ENCODE peak calls at places on chromosomes 12 and 14, in nine cellular contexts. One of them, this sample, is unnamed.

GRCh38 chr14:104420990-104421389 is 158.6 kb upstream of the C14orf180 start:
- DNase-seq in Kasumi-1: no peak
- DNase-seq in Right ventricle myocardium inferior: peak
- DNase-seq in GM10248: no peak
- DNase-seq in stimulated activated CD8-positive, alpha-beta memory T cell treated with anti-CD3 and anti-CD28 coated beads, Interleukin-4, amount 100 ng/mL, for 24 hours: no peak
- DNase-seq in iris pigment epithelial cell: no peak
- DNase-seq in activated naive CD8-positive, alpha-beta T cell treated with anti-CD3 and anti-CD28 coated beads, Interleukin-2, amount 50 U/mL, for 24 hours: no peak
- DNase-seq in natural killer cell: no peak
- DNase-seq in NCI-H2081: no peak
- DNase-seq in this sample: no peak

GRCh38 chr12:63420206-63420644 is 248.1 kb downstream of the DPY19L2 start:
- DNase-seq in Kasumi-1: peak
- DNase-seq in Right ventricle myocardium inferior: no peak
- DNase-seq in GM10248: peak
- DNase-seq in stimulated activated CD8-positive, alpha-beta memory T cell treated with anti-CD3 and anti-CD28 coated beads, Interleukin-4, amount 100 ng/mL, for 24 hours: peak
- DNase-seq in iris pigment epithelial cell: peak
- DNase-seq in activated naive CD8-positive, alpha-beta T cell treated with anti-CD3 and anti-CD28 coated beads, Interleukin-2, amount 50 U/mL, for 24 hours: peak
- DNase-seq in natural killer cell: no peak
- DNase-seq in NCI-H2081: peak
- DNase-seq in this sample: no peak

GRCh38 chr12:131233737-131234474 is 280.2 kb downstream of the ADGRD1 start:
- DNase-seq in Kasumi-1: no peak
- DNase-seq in Right ventricle myocardium inferior: no peak
- DNase-seq in GM10248: no peak
- DNase-seq in stimulated activated CD8-positive, alpha-beta memory T cell treated with anti-CD3 and anti-CD28 coated beads, Interleukin-4, amount 100 ng/mL, for 24 hours: no peak
- DNase-seq in iris pigment epithelial cell: no peak
- DNase-seq in activated naive CD8-positive, alpha-beta T cell treated with anti-CD3 and anti-CD28 coated beads, Interleukin-2, amount 50 U/mL, for 24 hours: no peak
- DNase-seq in natural killer cell: no peak
- DNase-seq in NCI-H2081: no peak
- DNase-seq in this sample: peak

GRCh38 chr12:1732914-1733313 is 42.0 kb downstream of the ADIPOR2 start:
- DNase-seq in Kasumi-1: no peak
- DNase-seq in Right ventricle myocardium inferior: no peak
- DNase-seq in GM10248: no peak
- DNase-seq in stimulated activated CD8-positive, alpha-beta memory T cell treated with anti-CD3 and anti-CD28 coated beads, Interleukin-4, amount 100 ng/mL, for 24 hours: no peak
- DNase-seq in iris pigment epithelial cell: no peak
- DNase-seq in activated naive CD8-positive, alpha-beta T cell treated with anti-CD3 and anti-CD28 coated beads, Interleukin-2, amount 50 U/mL, for 24 hours: no peak
- DNase-seq in natural killer cell: no peak
- DNase-seq in NCI-H2081: no peak
- DNase-seq in this sample: no peak

GRCh38 chr14:104795781-104796681 is 483 bp upstream of the AKT1 start:
- DNase-seq in Kasumi-1: no peak
- DNase-seq in Right ventricle myocardium inferior: peak
- DNase-seq in GM10248: peak
- DNase-seq in stimulated activated CD8-positive, alpha-beta memory T cell treated with anti-CD3 and anti-CD28 coated beads, Interleukin-4, amount 100 ng/mL, for 24 hours: peak
- DNase-seq in iris pigment epithelial cell: peak
- DNase-seq in activated naive CD8-positive, alpha-beta T cell treated with anti-CD3 and anti-CD28 coated beads, Interleukin-2, amount 50 U/mL, for 24 hours: peak
- DNase-seq in natural killer cell: peak
- DNase-seq in NCI-H2081: peak
- DNase-seq in this sample: no peak

GRCh38 chr14:99548285-99548684 is 55.7 kb downstream of the CCDC85C start:
- DNase-seq in Kasumi-1: no peak
- DNase-seq in Right ventricle myocardium inferior: no peak
- DNase-seq in GM10248: no peak
- DNase-seq in stimulated activated CD8-positive, alpha-beta memory T cell treated with anti-CD3 and anti-CD28 coated beads, Interleukin-4, amount 100 ng/mL, for 24 hours: no peak
- DNase-seq in iris pigment epithelial cell: no peak
- DNase-seq in activated naive CD8-positive, alpha-beta T cell treated with anti-CD3 and anti-CD28 coated beads, Interleukin-2, amount 50 U/mL, for 24 hours: no peak
- DNase-seq in natural killer cell: no peak
- DNase-seq in NCI-H2081: peak
- DNase-seq in this sample: no peak

GRCh38 chr12:91630118-91630517 is 447.5 kb upstream of the DCN start:
- DNase-seq in Kasumi-1: no peak
- DNase-seq in Right ventricle myocardium inferior: no peak
- DNase-seq in GM10248: no peak
- DNase-seq in stimulated activated CD8-positive, alpha-beta memory T cell treated with anti-CD3 and anti-CD28 coated beads, Interleukin-4, amount 100 ng/mL, for 24 hours: no peak
- DNase-seq in iris pigment epithelial cell: no peak
- DNase-seq in activated naive CD8-positive, alpha-beta T cell treated with anti-CD3 and anti-CD28 coated beads, Interleukin-2, amount 50 U/mL, for 24 hours: no peak
- DNase-seq in natural killer cell: no peak
- DNase-seq in NCI-H2081: no peak
- DNase-seq in this sample: no peak

GRCh38 chr12:25124493-25124892 is 70.5 kb downstream of the DNAI7 start:
- DNase-seq in Kasumi-1: no peak
- DNase-seq in Right ventricle myocardium inferior: no peak
- DNase-seq in GM10248: no peak
- DNase-seq in stimulated activated CD8-positive, alpha-beta memory T cell treated with anti-CD3 and anti-CD28 coated beads, Interleukin-4, amount 100 ng/mL, for 24 hours: no peak
- DNase-seq in iris pigment epithelial cell: no peak
- DNase-seq in activated naive CD8-positive, alpha-beta T cell treated with anti-CD3 and anti-CD28 coated beads, Interleukin-2, amount 50 U/mL, for 24 hours: no peak
- DNase-seq in natural killer cell: no peak
- DNase-seq in NCI-H2081: no peak
- DNase-seq in this sample: no peak

GRCh38 chr14:85359505-85359904 is 170.4 kb upstream of the FLRT2 start:
- DNase-seq in Kasumi-1: no peak
- DNase-seq in Right ventricle myocardium inferior: no peak
- DNase-seq in GM10248: no peak
- DNase-seq in stimulated activated CD8-positive, alpha-beta memory T cell treated with anti-CD3 and anti-CD28 coated beads, Interleukin-4, amount 100 ng/mL, for 24 hours: no peak
- DNase-seq in iris pigment epithelial cell: peak
- DNase-seq in activated naive CD8-positive, alpha-beta T cell treated with anti-CD3 and anti-CD28 coated beads, Interleukin-2, amount 50 U/mL, for 24 hours: no peak
- DNase-seq in natural killer cell: no peak
- DNase-seq in NCI-H2081: no peak
- DNase-seq in this sample: no peak

GRCh38 chr14:64971890-64972785 is at the start of gene RAB15:
- DNase-seq in Kasumi-1: peak
- DNase-seq in Right ventricle myocardium inferior: peak
- DNase-seq in GM10248: peak
- DNase-seq in stimulated activated CD8-positive, alpha-beta memory T cell treated with anti-CD3 and anti-CD28 coated beads, Interleukin-4, amount 100 ng/mL, for 24 hours: peak
- DNase-seq in iris pigment epithelial cell: peak
- DNase-seq in activated naive CD8-positive, alpha-beta T cell treated with anti-CD3 and anti-CD28 coated beads, Interleukin-2, amount 50 U/mL, for 24 hours: peak
- DNase-seq in natural killer cell: peak
- DNase-seq in NCI-H2081: peak
- DNase-seq in this sample: peak

GRCh38 chr12:76422878-76423438 is 74.7 kb upstream of the BBS10 start:
- DNase-seq in Kasumi-1: no peak
- DNase-seq in Right ventricle myocardium inferior: no peak
- DNase-seq in GM10248: no peak
- DNase-seq in stimulated activated CD8-positive, alpha-beta memory T cell treated with anti-CD3 and anti-CD28 coated beads, Interleukin-4, amount 100 ng/mL, for 24 hours: no peak
- DNase-seq in iris pigment epithelial cell: peak
- DNase-seq in activated naive CD8-positive, alpha-beta T cell treated with anti-CD3 and anti-CD28 coated beads, Interleukin-2, amount 50 U/mL, for 24 hours: no peak
- DNase-seq in natural killer cell: no peak
- DNase-seq in NCI-H2081: peak
- DNase-seq in this sample: no peak

GRCh38 chr12:96482086-96482485 is 7.3 kb upstream of the CFAP54 start:
- DNase-seq in Kasumi-1: no peak
- DNase-seq in Right ventricle myocardium inferior: no peak
- DNase-seq in GM10248: no peak
- DNase-seq in stimulated activated CD8-positive, alpha-beta memory T cell treated with anti-CD3 and anti-CD28 coated beads, Interleukin-4, amount 100 ng/mL, for 24 hours: no peak
- DNase-seq in iris pigment epithelial cell: no peak
- DNase-seq in activated naive CD8-positive, alpha-beta T cell treated with anti-CD3 and anti-CD28 coated beads, Interleukin-2, amount 50 U/mL, for 24 hours: no peak
- DNase-seq in natural killer cell: no peak
- DNase-seq in NCI-H2081: no peak
- DNase-seq in this sample: no peak

GRCh38 chr14:95876769-95877490 is at the start of gene TUNAR:
- DNase-seq in Kasumi-1: no peak
- DNase-seq in Right ventricle myocardium inferior: no peak
- DNase-seq in GM10248: no peak
- DNase-seq in stimulated activated CD8-positive, alpha-beta memory T cell treated with anti-CD3 and anti-CD28 coated beads, Interleukin-4, amount 100 ng/mL, for 24 hours: no peak
- DNase-seq in iris pigment epithelial cell: no peak
- DNase-seq in activated naive CD8-positive, alpha-beta T cell treated with anti-CD3 and anti-CD28 coated beads, Interleukin-2, amount 50 U/mL, for 24 hours: no peak
- DNase-seq in natural killer cell: no peak
- DNase-seq in NCI-H2081: no peak
- DNase-seq in this sample: no peak

GRCh38 chr12:107568718-107569117 is 116.9 kb upstream of the PWP1 start:
- DNase-seq in Kasumi-1: no peak
- DNase-seq in Right ventricle myocardium inferior: no peak
- DNase-seq in GM10248: no peak
- DNase-seq in stimulated activated CD8-positive, alpha-beta memory T cell treated with anti-CD3 and anti-CD28 coated beads, Interleukin-4, amount 100 ng/mL, for 24 hours: no peak
- DNase-seq in iris pigment epithelial cell: peak
- DNase-seq in activated naive CD8-positive, alpha-beta T cell treated with anti-CD3 and anti-CD28 coated beads, Interleukin-2, amount 50 U/mL, for 24 hours: no peak
- DNase-seq in natural killer cell: no peak
- DNase-seq in NCI-H2081: no peak
- DNase-seq in this sample: no peak

GRCh38 chr12:108394196-108394595 is 55.1 kb upstream of the CMKLR1 start:
- DNase-seq in Kasumi-1: no peak
- DNase-seq in Right ventricle myocardium inferior: peak
- DNase-seq in GM10248: no peak
- DNase-seq in stimulated activated CD8-positive, alpha-beta memory T cell treated with anti-CD3 and anti-CD28 coated beads, Interleukin-4, amount 100 ng/mL, for 24 hours: no peak
- DNase-seq in iris pigment epithelial cell: no peak
- DNase-seq in activated naive CD8-positive, alpha-beta T cell treated with anti-CD3 and anti-CD28 coated beads, Interleukin-2, amount 50 U/mL, for 24 hours: no peak
- DNase-seq in natural killer cell: no peak
- DNase-seq in NCI-H2081: no peak
- DNase-seq in this sample: peak

GRCh38 chr12:24709201-24709600 is 239.7 kb downstream of the BCAT1 start:
- DNase-seq in Kasumi-1: no peak
- DNase-seq in Right ventricle myocardium inferior: no peak
- DNase-seq in GM10248: no peak
- DNase-seq in stimulated activated CD8-positive, alpha-beta memory T cell treated with anti-CD3 and anti-CD28 coated beads, Interleukin-4, amount 100 ng/mL, for 24 hours: no peak
- DNase-seq in iris pigment epithelial cell: peak
- DNase-seq in activated naive CD8-positive, alpha-beta T cell treated with anti-CD3 and anti-CD28 coated beads, Interleukin-2, amount 50 U/mL, for 24 hours: no peak
- DNase-seq in natural killer cell: no peak
- DNase-seq in NCI-H2081: no peak
- DNase-seq in this sample: no peak

GRCh38 chr12:91964501-91964900 is 181.1 kb downstream of the BTG1 start:
- DNase-seq in Kasumi-1: no peak
- DNase-seq in Right ventricle myocardium inferior: no peak
- DNase-seq in GM10248: no peak
- DNase-seq in stimulated activated CD8-positive, alpha-beta memory T cell treated with anti-CD3 and anti-CD28 coated beads, Interleukin-4, amount 100 ng/mL, for 24 hours: no peak
- DNase-seq in iris pigment epithelial cell: no peak
- DNase-seq in activated naive CD8-positive, alpha-beta T cell treated with anti-CD3 and anti-CD28 coated beads, Interleukin-2, amount 50 U/mL, for 24 hours: no peak
- DNase-seq in natural killer cell: no peak
- DNase-seq in NCI-H2081: no peak
- DNase-seq in this sample: no peak

GRCh38 chr14:48970995-48971394 is 615.2 kb downstream of the RPS29 start:
- DNase-seq in Kasumi-1: no peak
- DNase-seq in Right ventricle myocardium inferior: no peak
- DNase-seq in GM10248: no peak
- DNase-seq in stimulated activated CD8-positive, alpha-beta memory T cell treated with anti-CD3 and anti-CD28 coated beads, Interleukin-4, amount 100 ng/mL, for 24 hours: no peak
- DNase-seq in iris pigment epithelial cell: peak
- DNase-seq in activated naive CD8-positive, alpha-beta T cell treated with anti-CD3 and anti-CD28 coated beads, Interleukin-2, amount 50 U/mL, for 24 hours: no peak
- DNase-seq in natural killer cell: no peak
- DNase-seq in NCI-H2081: no peak
- DNase-seq in this sample: no peak

GRCh38 chr12:34393821-34394150 is 371.5 kb downstream of the ALG10 start:
- DNase-seq in Kasumi-1: no peak
- DNase-seq in Right ventricle myocardium inferior: peak
- DNase-seq in GM10248: peak
- DNase-seq in stimulated activated CD8-positive, alpha-beta memory T cell treated with anti-CD3 and anti-CD28 coated beads, Interleukin-4, amount 100 ng/mL, for 24 hours: no peak
- DNase-seq in iris pigment epithelial cell: no peak
- DNase-seq in activated naive CD8-positive, alpha-beta T cell treated with anti-CD3 and anti-CD28 coated beads, Interleukin-2, amount 50 U/mL, for 24 hours: no peak
- DNase-seq in natural killer cell: no peak
- DNase-seq in NCI-H2081: no peak
- DNase-seq in this sample: peak

GRCh38 chr12:67452119-67452805 is 183.1 kb downstream of the CAND1 start:
- DNase-seq in Kasumi-1: no peak
- DNase-seq in Right ventricle myocardium inferior: no peak
- DNase-seq in GM10248: peak
- DNase-seq in stimulated activated CD8-positive, alpha-beta memory T cell treated with anti-CD3 and anti-CD28 coated beads, Interleukin-4, amount 100 ng/mL, for 24 hours: no peak
- DNase-seq in iris pigment epithelial cell: no peak
- DNase-seq in activated naive CD8-positive, alpha-beta T cell treated with anti-CD3 and anti-CD28 coated beads, Interleukin-2, amount 50 U/mL, for 24 hours: peak
- DNase-seq in natural killer cell: no peak
- DNase-seq in NCI-H2081: no peak
- DNase-seq in this sample: no peak

GRCh38 chr14:30227436-30227835 is 299.8 kb upstream of the PRKD1 start:
- DNase-seq in Kasumi-1: no peak
- DNase-seq in Right ventricle myocardium inferior: no peak
- DNase-seq in GM10248: no peak
- DNase-seq in stimulated activated CD8-positive, alpha-beta memory T cell treated with anti-CD3 and anti-CD28 coated beads, Interleukin-4, amount 100 ng/mL, for 24 hours: no peak
- DNase-seq in iris pigment epithelial cell: no peak
- DNase-seq in activated naive CD8-positive, alpha-beta T cell treated with anti-CD3 and anti-CD28 coated beads, Interleukin-2, amount 50 U/mL, for 24 hours: no peak
- DNase-seq in natural killer cell: no peak
- DNase-seq in NCI-H2081: no peak
- DNase-seq in this sample: no peak

GRCh38 chr12:92561543-92561899 is 141.3 kb upstream of the PLEKHG7 start:
- DNase-seq in Kasumi-1: no peak
- DNase-seq in Right ventricle myocardium inferior: no peak
- DNase-seq in GM10248: no peak
- DNase-seq in stimulated activated CD8-positive, alpha-beta memory T cell treated with anti-CD3 and anti-CD28 coated beads, Interleukin-4, amount 100 ng/mL, for 24 hours: no peak
- DNase-seq in iris pigment epithelial cell: peak
- DNase-seq in activated naive CD8-positive, alpha-beta T cell treated with anti-CD3 and anti-CD28 coated beads, Interleukin-2, amount 50 U/mL, for 24 hours: no peak
- DNase-seq in natural killer cell: no peak
- DNase-seq in NCI-H2081: peak
- DNase-seq in this sample: no peak

GRCh38 chr12:115337693-115338543 is 653.9 kb upstream of the TBX3 start:
- DNase-seq in Kasumi-1: no peak
- DNase-seq in Right ventricle myocardium inferior: no peak
- DNase-seq in GM10248: no peak
- DNase-seq in stimulated activated CD8-positive, alpha-beta memory T cell treated with anti-CD3 and anti-CD28 coated beads, Interleukin-4, amount 100 ng/mL, for 24 hours: no peak
- DNase-seq in iris pigment epithelial cell: peak
- DNase-seq in activated naive CD8-positive, alpha-beta T cell treated with anti-CD3 and anti-CD28 coated beads, Interleukin-2, amount 50 U/mL, for 24 hours: no peak
- DNase-seq in natural killer cell: no peak
- DNase-seq in NCI-H2081: no peak
- DNase-seq in this sample: no peak

GRCh38 chr12:59940676-59941342 is 345.0 kb downstream of the SLC16A7 start:
- DNase-seq in Kasumi-1: no peak
- DNase-seq in Right ventricle myocardium inferior: no peak
- DNase-seq in GM10248: no peak
- DNase-seq in stimulated activated CD8-positive, alpha-beta memory T cell treated with anti-CD3 and anti-CD28 coated beads, Interleukin-4, amount 100 ng/mL, for 24 hours: no peak
- DNase-seq in iris pigment epithelial cell: peak
- DNase-seq in activated naive CD8-positive, alpha-beta T cell treated with anti-CD3 and anti-CD28 coated beads, Interleukin-2, amount 50 U/mL, for 24 hours: no peak
- DNase-seq in natural killer cell: no peak
- DNase-seq in NCI-H2081: no peak
- DNase-seq in this sample: no peak

GRCh38 chr14:66140213-66140918 is 345.8 kb upstream of the CCDC196 start:
- DNase-seq in Kasumi-1: peak
- DNase-seq in Right ventricle myocardium inferior: no peak
- DNase-seq in GM10248: peak
- DNase-seq in stimulated activated CD8-positive, alpha-beta memory T cell treated with anti-CD3 and anti-CD28 coated beads, Interleukin-4, amount 100 ng/mL, for 24 hours: no peak
- DNase-seq in iris pigment epithelial cell: no peak
- DNase-seq in activated naive CD8-positive, alpha-beta T cell treated with anti-CD3 and anti-CD28 coated beads, Interleukin-2, amount 50 U/mL, for 24 hours: no peak
- DNase-seq in natural killer cell: no peak
- DNase-seq in NCI-H2081: no peak
- DNase-seq in this sample: no peak

GRCh38 chr12:110582286-110583136 is 607 bp downstream of the PPTC7 start:
- DNase-seq in Kasumi-1: no peak
- DNase-seq in Right ventricle myocardium inferior: peak
- DNase-seq in GM10248: peak
- DNase-seq in stimulated activated CD8-positive, alpha-beta memory T cell treated with anti-CD3 and anti-CD28 coated beads, Interleukin-4, amount 100 ng/mL, for 24 hours: peak
- DNase-seq in iris pigment epithelial cell: peak
- DNase-seq in activated naive CD8-positive, alpha-beta T cell treated with anti-CD3 and anti-CD28 coated beads, Interleukin-2, amount 50 U/mL, for 24 hours: peak
- DNase-seq in natural killer cell: peak
- DNase-seq in NCI-H2081: peak
- DNase-seq in this sample: peak

GRCh38 chr12:3523728-3524127 is 32.7 kb downstream of the PRMT8 start:
- DNase-seq in Kasumi-1: no peak
- DNase-seq in Right ventricle myocardium inferior: no peak
- DNase-seq in GM10248: no peak
- DNase-seq in stimulated activated CD8-positive, alpha-beta memory T cell treated with anti-CD3 and anti-CD28 coated beads, Interleukin-4, amount 100 ng/mL, for 24 hours: no peak
- DNase-seq in iris pigment epithelial cell: no peak
- DNase-seq in activated naive CD8-positive, alpha-beta T cell treated with anti-CD3 and anti-CD28 coated beads, Interleukin-2, amount 50 U/mL, for 24 hours: no peak
- DNase-seq in natural killer cell: no peak
- DNase-seq in NCI-H2081: no peak
- DNase-seq in this sample: no peak

GRCh38 chr14:81001447-81001846 is 46.0 kb downstream of the TSHR start:
- DNase-seq in Kasumi-1: no peak
- DNase-seq in Right ventricle myocardium inferior: no peak
- DNase-seq in GM10248: no peak
- DNase-seq in stimulated activated CD8-positive, alpha-beta memory T cell treated with anti-CD3 and anti-CD28 coated beads, Interleukin-4, amount 100 ng/mL, for 24 hours: no peak
- DNase-seq in iris pigment epithelial cell: no peak
- DNase-seq in activated naive CD8-positive, alpha-beta T cell treated with anti-CD3 and anti-CD28 coated beads, Interleukin-2, amount 50 U/mL, for 24 hours: no peak
- DNase-seq in natural killer cell: no peak
- DNase-seq in NCI-H2081: no peak
- DNase-seq in this sample: no peak

GRCh38 chr12:52630104-52630500 is 11.7 kb upstream of the KRT73 start:
- DNase-seq in Kasumi-1: no peak
- DNase-seq in Right ventricle myocardium inferior: no peak
- DNase-seq in GM10248: no peak
- DNase-seq in stimulated activated CD8-positive, alpha-beta memory T cell treated with anti-CD3 and anti-CD28 coated beads, Interleukin-4, amount 100 ng/mL, for 24 hours: no peak
- DNase-seq in iris pigment epithelial cell: no peak
- DNase-seq in activated naive CD8-positive, alpha-beta T cell treated with anti-CD3 and anti-CD28 coated beads, Interleukin-2, amount 50 U/mL, for 24 hours: no peak
- DNase-seq in natural killer cell: no peak
- DNase-seq in NCI-H2081: no peak
- DNase-seq in this sample: no peak

GRCh38 chr12:81120961-81121360 is 43.1 kb downstream of the ACSS3 start:
- DNase-seq in Kasumi-1: no peak
- DNase-seq in Right ventricle myocardium inferior: no peak
- DNase-seq in GM10248: no peak
- DNase-seq in stimulated activated CD8-positive, alpha-beta memory T cell treated with anti-CD3 and anti-CD28 coated beads, Interleukin-4, amount 100 ng/mL, for 24 hours: no peak
- DNase-seq in iris pigment epithelial cell: no peak
- DNase-seq in activated naive CD8-positive, alpha-beta T cell treated with anti-CD3 and anti-CD28 coated beads, Interleukin-2, amount 50 U/mL, for 24 hours: no peak
- DNase-seq in natural killer cell: no peak
- DNase-seq in NCI-H2081: no peak
- DNase-seq in this sample: no peak

GRCh38 chr12:25629341-25629740 is 76.3 kb upstream of the LMNTD1 start:
- DNase-seq in Kasumi-1: no peak
- DNase-seq in Right ventricle myocardium inferior: no peak
- DNase-seq in GM10248: no peak
- DNase-seq in stimulated activated CD8-positive, alpha-beta memory T cell treated with anti-CD3 and anti-CD28 coated beads, Interleukin-4, amount 100 ng/mL, for 24 hours: no peak
- DNase-seq in iris pigment epithelial cell: no peak
- DNase-seq in activated naive CD8-positive, alpha-beta T cell treated with anti-CD3 and anti-CD28 coated beads, Interleukin-2, amount 50 U/mL, for 24 hours: no peak
- DNase-seq in natural killer cell: no peak
- DNase-seq in NCI-H2081: no peak
- DNase-seq in this sample: no peak

This sample was measured in kidney.